ENCODE peak calls at places on chromosomes 13 and 19, in seven cellular contexts. W is IMR-90, P is Panc1, H is thoracic aorta, C is upper lobe of right lung, E is suprapubic skin, U is heart left ventricle. Q is an unnamed sample. For H3K36me3 and H3K4me1, the result is how much of the 10 kb centered on the place peaks cover.

GRCh38 chr13:26653310-26653709 is 95.8 kb downstream of the WASF3 start:
- DNase-seq in W (peak), P (no peak), H (no peak), C (no peak), E (no peak), U (no peak), Q (no peak)

GRCh38 chr13:37326319-37326718 is 220.9 kb upstream of the CSNK1A1L start:
- DNase-seq in W (peak), P (no peak), H (no peak), C (no peak), E (no peak), U (no peak), Q (no peak)

GRCh38 chr13:99617474-99618255 is 116.4 kb downstream of the TM9SF2 start:
- DNase-seq in W (peak), P (peak), H (no peak), C (no peak), E (no peak), U (no peak), Q (peak)

GRCh38 chr13:21544515-21544914 is 59.5 kb downstream of the MICU2 start:
- DNase-seq in W (no peak), P (no peak), H (no peak), C (no peak), E (no peak), U (no peak), Q (no peak)

GRCh38 chr19:38079926-38080380 is 144.1 kb downstream of the DPF1 start:
- DNase-seq in W (peak), P (peak), H (no peak), C (no peak), E (no peak), U (no peak), Q (no peak)

GRCh38 chr13:44321961-44322360 is 51.7 kb upstream of the SERP2 start:
- DNase-seq in W (no peak), P (no peak), H (no peak), C (no peak), E (no peak), U (no peak), Q (no peak)

GRCh38 chr19:32253683-32254020 is 91.8 kb upstream of the ZNF507 start:
- DNase-seq in W (no peak), P (no peak), H (no peak), C (no peak), E (no peak), U (no peak), Q (no peak)

GRCh38 chr13:46158983-46159382 is 23.0 kb downstream of the LCP1 start:
- DNase-seq in W (no peak), P (no peak), H (no peak), C (no peak), E (no peak), U (no peak), Q (no peak)

GRCh38 chr19:15210323-15210774 is 9.6 kb upstream of the NOTCH3 start:
- DNase-seq in W (peak), P (no peak), H (peak), C (peak), E (no peak), U (peak), Q (peak)

GRCh38 chr13:38993381-38993780 is 2.8 kb upstream of the STOML3 start:
- DNase-seq in W (no peak), P (no peak), H (no peak), C (no peak), E (no peak), U (no peak), Q (no peak)

GRCh38 chr13:85529216-85529590 is 270.0 kb downstream of the SLITRK6 start:
- DNase-seq in W (peak), P (no peak), H (no peak), C (no peak), E (no peak), U (no peak), Q (no peak)

GRCh38 chr19:9819590-9819898 is 665 bp upstream of the FBXL12 start:
- DNase-seq in W (no peak), P (no peak), H (no peak), C (no peak), E (no peak), U (no peak), Q (no peak)

GRCh38 chr13:106403280-106403679 is 132.2 kb downstream of the EFNB2 start:
- DNase-seq in W (no peak), P (no peak), H (no peak), C (no peak), E (no peak), U (no peak), Q (no peak)

GRCh38 chr19:10270180-10270615 is 722 bp upstream of the ICAM1 start:
- DNase-seq in W (no peak), P (no peak), H (no peak), C (peak), E (peak), U (peak), Q (peak)

GRCh38 chr19:35056513-35057063 is 15.1 kb downstream of the HPN start:
- DNase-seq in W (no peak), P (no peak), H (no peak), C (no peak), E (no peak), U (no peak), Q (no peak)

GRCh38 chr13:50401721-50402510 is 386.7 kb downstream of the KCNRG start:
- DNase-seq in W (peak), P (no peak), H (no peak), C (no peak), E (no peak), U (no peak), Q (no peak)

GRCh38 chr13:21048901-21049655 is 12.3 kb downstream of the LATS2 start:
- DNase-seq in W (no peak), P (no peak), H (no peak), C (no peak), E (no peak), U (no peak), Q (no peak)

GRCh38 chr13:66994097-66994496 is 236.0 kb downstream of the PCDH9 start:
- DNase-seq in W (peak), P (no peak), H (peak), C (peak), E (peak), U (peak), Q (peak)

GRCh38 chr13:64347662-64348061 is 2882.5 kb downstream of the PCDH9 start:
- DNase-seq in W (peak), P (no peak), H (no peak), C (no peak), E (no peak), U (no peak), Q (no peak)

GRCh38 chr19:10388957-10389356 is 8.6 kb upstream of the TYK2 start:
- DNase-seq in W (peak), P (peak), H (peak), C (peak), E (peak), U (peak), Q (peak)

GRCh38 chr19:13795595-13796300 is 505 bp downstream of the ZSWIM4 start:
- DNase-seq in W (peak), P (no peak), H (no peak), C (peak), E (no peak), U (no peak), Q (no peak)

GRCh38 chr19:53877361-53877766 is 4.6 kb upstream of the PRKCG start:
- DNase-seq in W (no peak), P (no peak), H (no peak), C (no peak), E (no peak), U (no peak), Q (no peak)

GRCh38 chr13:33388254-33388998 is 102.9 kb upstream of the STARD13 start:
- DNase-seq in W (no peak), P (no peak), H (no peak), C (no peak), E (no peak), U (no peak), Q (no peak)

GRCh38 chr13:49497272-49497671 is 1.5 kb downstream of the PHF11 start:
- DNase-seq in W (no peak), P (no peak), H (no peak), C (no peak), E (no peak), U (no peak), Q (no peak)

GRCh38 chr13:67299731-67300130 is 69.6 kb upstream of the PCDH9 start:
- DNase-seq in W (peak), P (no peak), H (no peak), C (no peak), E (no peak), U (no peak), Q (no peak)

GRCh38 chr13:107271226-107271625 is 703.3 kb upstream of the ARGLU1 start:
- DNase-seq in W (peak), P (no peak), H (no peak), C (no peak), E (no peak), U (no peak), Q (no peak)

GRCh38 chr13:113058129-113058987 is 47.2 kb upstream of the F7 start:
- DNase-seq in W (no peak), P (no peak), H (no peak), C (peak), E (peak), U (no peak), Q (no peak)

GRCh38 chr13:81283561-81283960 is 942.6 kb upstream of the SPRY2 start:
- DNase-seq in W (no peak), P (no peak), H (no peak), C (no peak), E (no peak), U (no peak), Q (no peak)

GRCh38 chr13:103878891-103879605 is 812.8 kb upstream of the SLC10A2 start:
- DNase-seq in W (no peak), P (no peak), H (no peak), C (no peak), E (no peak), U (no peak), Q (no peak)

GRCh38 chr13:37701306-37701705 is 102.7 kb upstream of the POSTN start:
- DNase-seq in W (peak), P (no peak), H (no peak), C (no peak), E (no peak), U (no peak), Q (no peak)

GRCh38 chr13:110282316-110282841 is 24.6 kb downstream of the COL4A1 start:
- DNase-seq in W (no peak), P (no peak), H (no peak), C (no peak), E (no peak), U (no peak), Q (no peak)

GRCh38 chr19:10338940-10339339 is 484 bp downstream of the ICAM3 start:
- DNase-seq in W (no peak), P (no peak), H (no peak), C (no peak), E (no peak), U (no peak), Q (no peak)

GRCh38 chr13:20525144-20525600 is 485 bp downstream of the CRYL1 start:
- DNase-seq in W (no peak), P (no peak), H (no peak), C (peak), E (peak), U (peak), Q (peak)

GRCh38 chr13:77516342-77516789 is 19.1 kb upstream of the SCEL start:
- DNase-seq in W (peak), P (peak), H (no peak), C (no peak), E (no peak), U (no peak), Q (no peak)

GRCh38 chr19:18469245-18470107 is 31.5 kb upstream of the ISYNA1 start:
- DNase-seq in W (peak), P (no peak), H (no peak), C (peak), E (no peak), U (peak), Q (peak)

GRCh38 chr13:55155046-55155445 is 1985.7 kb upstream of the PRR20A start:
- DNase-seq in W (no peak), P (no peak), H (no peak), C (no peak), E (no peak), U (no peak), Q (no peak)

GRCh38 chr19:46648961-46649960 is 11.7 kb downstream of the DACT3 start:
- DNase-seq in W (no peak), P (no peak), H (no peak), C (no peak), E (no peak), U (no peak), Q (no peak)

GRCh38 chr19:33690461-33691427 is 69.0 kb downstream of the CHST8 start:
- DNase-seq in W (no peak), P (no peak), H (no peak), C (peak), E (peak), U (no peak), Q (no peak)

GRCh38 chr19:55080121-55080914 is 4.6 kb downstream of the EPS8L1 start:
- DNase-seq in W (peak), P (no peak), H (no peak), C (peak), E (peak), U (peak), Q (peak)

DNA sequence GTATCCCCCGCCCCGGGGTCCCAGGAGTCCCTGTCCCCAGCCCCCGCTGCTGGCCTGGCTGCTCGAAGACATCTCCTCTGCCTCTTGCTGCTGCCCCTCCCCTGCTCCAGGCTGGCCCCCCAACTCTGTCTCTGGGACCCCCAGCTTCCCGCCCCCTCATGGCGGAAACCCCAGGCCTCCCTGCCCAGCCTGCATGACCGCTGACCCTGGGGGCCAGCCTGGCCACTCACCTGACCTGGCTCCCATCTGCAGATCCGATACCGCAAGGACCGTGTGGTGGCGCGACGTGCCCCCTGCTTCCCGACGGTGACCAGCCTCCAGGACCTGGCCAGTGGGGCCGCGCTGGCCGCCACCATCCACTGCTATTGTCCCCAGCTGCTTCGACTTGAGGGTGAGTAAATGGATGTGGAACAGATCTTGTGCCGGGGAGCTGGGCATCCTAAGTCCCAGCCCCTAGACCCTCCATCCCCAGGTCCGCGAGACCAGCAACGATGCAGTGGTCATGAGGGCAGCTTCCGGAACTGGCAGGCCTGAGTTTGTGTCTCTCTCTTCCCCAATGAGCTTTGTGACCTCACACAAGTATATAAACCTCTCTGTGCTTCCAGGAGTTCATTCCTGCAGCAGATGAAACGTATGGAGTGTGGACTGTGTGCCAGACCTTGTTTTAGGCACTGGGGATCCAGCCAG is 12.4 kb downstream of the CAMSAP3 start:
- DNase-seq in W (no peak), P (no peak), H (no peak), C (peak), E (no peak), U (no peak), Q (no peak)
- H3K36me3 ChIP-seq in W (under half), P (under half), H (under half), C (under half), E (half or more), U (under half), Q (under half)

DNA sequence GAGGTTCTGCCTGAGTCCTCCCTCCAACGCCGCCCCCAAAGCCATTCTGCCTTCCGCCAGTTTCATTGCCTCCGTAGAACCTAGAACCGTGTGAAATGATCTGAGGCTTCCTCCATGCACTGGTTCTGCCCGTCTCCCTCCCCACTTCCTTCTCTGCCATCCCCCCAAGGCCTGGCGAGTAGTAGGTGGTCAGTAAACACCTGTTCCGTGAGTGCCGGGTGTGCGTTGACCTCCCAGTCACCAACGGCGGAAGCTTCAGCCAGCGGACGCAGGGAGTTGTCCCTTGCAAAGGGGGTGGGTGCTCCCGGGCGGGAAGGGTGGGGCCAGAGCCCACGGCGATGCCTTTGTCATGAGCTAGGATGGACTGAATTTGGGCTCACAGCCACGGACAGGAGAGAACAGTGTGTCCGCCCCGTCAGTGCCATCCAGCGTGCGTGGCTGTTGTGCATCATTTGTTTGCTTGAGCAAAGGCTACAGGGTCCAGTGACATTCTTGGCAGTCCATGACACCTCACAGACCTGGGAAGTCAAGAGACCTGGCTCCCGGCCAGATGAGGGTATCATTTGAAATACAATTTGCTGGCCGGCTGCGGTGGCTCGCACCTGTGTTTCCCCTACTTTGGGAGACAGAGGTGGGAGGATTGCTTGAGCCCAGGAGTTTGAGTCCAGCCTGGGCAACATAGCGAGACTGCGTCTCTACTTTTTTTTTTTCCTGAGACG is 43.1 kb downstream of the NFIC start:
- DNase-seq in W (no peak), P (no peak), H (no peak), C (no peak), E (peak), U (peak), Q (peak)
- H3K4me1 ChIP-seq in W (under half), P (under half), H (half or more), C (under half), E (half or more), U (under half), Q (under half)

GRCh38 chr19:4896372-4896771 is 6.3 kb downstream of the ARRDC5 start:
- DNase-seq in W (peak), P (no peak), H (no peak), C (no peak), E (no peak), U (no peak), Q (no peak)

GRCh38 chr19:4902796-4903195 is at the start of gene ARRDC5:
- DNase-seq in W (no peak), P (no peak), H (no peak), C (no peak), E (no peak), U (no peak), Q (no peak)

DNA sequence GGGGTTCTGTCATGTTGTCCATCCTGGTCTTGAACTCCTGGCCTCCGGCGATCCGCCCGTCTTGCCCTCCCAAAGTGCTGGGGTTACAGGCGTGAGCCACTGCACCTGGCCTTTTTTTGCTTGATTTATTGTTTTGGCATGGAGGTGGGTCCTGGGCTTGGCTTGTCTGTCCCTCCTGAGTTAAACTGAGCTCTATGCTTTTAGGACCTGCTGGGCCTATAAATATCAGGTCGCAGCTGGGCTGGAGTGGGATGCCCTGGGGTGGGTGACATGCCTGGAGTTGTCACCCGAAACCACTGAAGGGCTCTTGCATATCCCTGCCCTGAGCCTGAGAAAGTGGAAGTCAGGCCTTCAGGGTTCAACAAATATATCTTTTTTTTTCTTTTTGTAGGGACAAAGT is 5.5 kb downstream of the ARRDC5 start:
- DNase-seq in W (no peak), P (no peak), H (no peak), C (no peak), E (no peak), U (no peak), Q (no peak)
- H3K4me3 ChIP-seq in W (no peak), P (no peak), H (no peak), C (no peak), E (no peak), U (no peak), Q (no peak)

DNA sequence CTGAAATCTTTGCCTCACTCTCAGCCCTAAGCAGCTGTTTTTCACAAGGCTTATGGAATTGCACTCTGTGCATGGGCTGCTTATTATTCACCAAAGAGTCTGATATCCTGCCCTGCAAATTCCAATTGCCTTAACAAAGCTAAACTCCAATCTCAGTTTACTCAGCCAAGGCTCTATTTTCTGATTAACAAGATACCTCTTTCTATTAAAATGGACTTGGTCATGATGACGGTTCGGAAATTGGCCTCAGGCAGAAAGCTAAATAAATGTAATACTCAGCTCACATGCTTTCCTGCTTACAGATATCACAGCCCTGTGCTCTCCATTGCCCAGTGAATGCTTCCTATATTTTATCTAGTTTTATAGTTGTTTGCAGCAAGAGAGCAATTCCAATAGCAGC is 1270.8 kb downstream of the PCDH9 start:
- DNase-seq in W (peak), P (no peak), H (no peak), C (no peak), E (no peak), U (no peak), Q (no peak)
- H3K36me3 ChIP-seq in W (under half), P (under half), H (under half), C (under half), E (under half), U (under half), Q (under half)

DNA sequence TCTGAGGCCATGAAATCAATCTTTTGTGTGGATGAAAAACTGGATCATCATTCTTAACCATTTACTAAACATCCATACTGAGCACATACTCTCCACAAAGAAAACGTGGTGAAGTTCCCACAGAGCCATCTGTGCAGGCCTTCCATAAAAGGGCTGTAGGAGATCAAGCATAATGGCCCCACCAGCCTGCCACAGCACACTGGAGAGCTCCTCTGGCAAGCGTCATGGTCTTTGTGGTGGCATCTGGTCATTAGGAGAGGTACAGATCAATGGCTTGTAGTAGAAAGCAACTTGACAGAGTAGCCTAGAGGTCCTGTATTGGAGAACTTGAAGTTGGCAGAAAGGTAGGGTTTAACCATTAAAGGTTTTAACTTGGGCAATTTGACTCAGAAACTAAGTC is 128.1 kb downstream of the LMO7 start:
- DNase-seq in W (no peak), P (no peak), H (no peak), C (no peak), E (no peak), U (no peak), Q (no peak)
- H3K4me1 ChIP-seq in W (under half), P (under half), H (under half), C (under half), E (under half), U (under half), Q (under half)

GRCh38 chr19:19526581-19527370 is 1.9 kb upstream of the YJEFN3 start:
- DNase-seq in W (no peak), P (no peak), H (no peak), C (no peak), E (no peak), U (no peak), Q (no peak)
- H3K4me3 ChIP-seq in W (no peak), P (no peak), H (no peak), C (no peak), E (no peak), U (no peak), Q (no peak)

Q was measured in heart right ventricle.